ENCODE peak calls at places on chromosomes 5 and 9, in eight cellular contexts. One of them, this sample, is unnamed.

GRCh38 chr9:101387871-101388506 is 3.2 kb upstream of the BAAT start:
- DNase-seq in BE2C: peak; percentile 33
- DNase-seq in GM23338: peak; percentile 86
- DNase-seq in ovary: no peak
- DNase-seq in colonic mucosa: peak; percentile 26
- DNase-seq in heart right ventricle: no peak
- DNase-seq in endothelial cell of umbilical vein: peak; percentile 50
- DNase-seq in GM13977: no peak
- DNase-seq in this sample: no peak

GRCh38 chr5:27377626-27378025 is 339.2 kb upstream of the CDH9 start:
- DNase-seq in BE2C: no peak
- DNase-seq in endothelial cell of umbilical vein: no peak
- DNase-seq in GM23338: peak; percentile 18
- DNase-seq in heart right ventricle: no peak
- DNase-seq in colonic mucosa: no peak
- DNase-seq in ovary: no peak
- DNase-seq in GM13977: no peak
- DNase-seq in this sample: no peak

GRCh38 chr9:84478996-84479395 is 138.4 kb upstream of the SLC28A3 start:
- DNase-seq in GM13977: no peak
- DNase-seq in BE2C: no peak
- DNase-seq in heart right ventricle: no peak
- DNase-seq in endothelial cell of umbilical vein: no peak
- DNase-seq in colonic mucosa: no peak
- DNase-seq in GM23338: no peak
- DNase-seq in ovary: no peak
- DNase-seq in this sample: no peak

GRCh38 chr5:14488697-14489096 is 92.9 kb upstream of the OTULINL start:
- DNase-seq in GM13977: no peak
- DNase-seq in heart right ventricle: no peak
- DNase-seq in colonic mucosa: no peak
- DNase-seq in ovary: no peak
- DNase-seq in GM23338: peak; percentile 28
- DNase-seq in BE2C: no peak
- DNase-seq in endothelial cell of umbilical vein: no peak
- DNase-seq in this sample: no peak

GRCh38 chr5:124754206-124754927 is 7.9 kb upstream of the ZNF608 start:
- DNase-seq in endothelial cell of umbilical vein: no peak
- DNase-seq in GM23338: no peak
- DNase-seq in GM13977: no peak
- DNase-seq in BE2C: no peak
- DNase-seq in heart right ventricle: no peak
- DNase-seq in ovary: no peak
- DNase-seq in colonic mucosa: no peak
- DNase-seq in this sample: no peak

GRCh38 chr5:9197881-9198260 is 348.0 kb downstream of the SEMA5A start:
- DNase-seq in endothelial cell of umbilical vein: no peak
- DNase-seq in colonic mucosa: no peak
- DNase-seq in heart right ventricle: no peak
- DNase-seq in GM13977: peak; percentile 60
- DNase-seq in BE2C: no peak
- DNase-seq in GM23338: no peak
- DNase-seq in ovary: no peak
- DNase-seq in this sample: no peak

GRCh38 chr5:180286-180918 is 10.9 kb upstream of the LRRC14B start:
- DNase-seq in BE2C: no peak
- DNase-seq in heart right ventricle: no peak
- DNase-seq in GM23338: no peak
- DNase-seq in colonic mucosa: no peak
- DNase-seq in endothelial cell of umbilical vein: no peak
- DNase-seq in ovary: no peak
- DNase-seq in GM13977: no peak
- DNase-seq in this sample: no peak

GRCh38 chr9:87249029-87249428 is 248.6 kb upstream of the DAPK1 start:
- DNase-seq in GM13977: no peak
- DNase-seq in GM23338: no peak
- DNase-seq in colonic mucosa: no peak
- DNase-seq in ovary: no peak
- DNase-seq in heart right ventricle: no peak
- DNase-seq in BE2C: no peak
- DNase-seq in endothelial cell of umbilical vein: no peak
- DNase-seq in this sample: no peak

GRCh38 chr5:83026930-83027687 is 50.1 kb downstream of the TMEM167A start:
- DNase-seq in GM23338: peak; percentile 80
- DNase-seq in colonic mucosa: no peak
- DNase-seq in ovary: no peak
- DNase-seq in BE2C: no peak
- DNase-seq in heart right ventricle: no peak
- DNase-seq in endothelial cell of umbilical vein: peak; percentile 36
- DNase-seq in GM13977: peak; percentile 26
- DNase-seq in this sample: no peak

GRCh38 chr9:15176821-15177220 is 130.2 kb downstream of the TTC39B start:
- DNase-seq in ovary: no peak
- DNase-seq in GM13977: no peak
- DNase-seq in colonic mucosa: no peak
- DNase-seq in GM23338: no peak
- DNase-seq in heart right ventricle: no peak
- DNase-seq in BE2C: no peak
- DNase-seq in endothelial cell of umbilical vein: no peak
- DNase-seq in this sample: no peak

GRCh38 chr9:28050046-28050445 is 476.8 kb upstream of the C9orf72 start:
- DNase-seq in BE2C: no peak
- DNase-seq in GM23338: no peak
- DNase-seq in endothelial cell of umbilical vein: no peak
- DNase-seq in ovary: no peak
- DNase-seq in colonic mucosa: no peak
- DNase-seq in heart right ventricle: no peak
- DNase-seq in GM13977: no peak
- DNase-seq in this sample: no peak

GRCh38 chr5:56264417-56265025 is 31.4 kb upstream of the ANKRD55 start:
- DNase-seq in endothelial cell of umbilical vein: no peak
- DNase-seq in GM23338: peak; percentile 85
- DNase-seq in GM13977: no peak
- DNase-seq in heart right ventricle: no peak
- DNase-seq in BE2C: peak; percentile 56
- DNase-seq in colonic mucosa: no peak
- DNase-seq in ovary: no peak
- DNase-seq in this sample: no peak

GRCh38 chr5:132387649-132388117 is 18.2 kb downstream of the SLC22A5 start:
- DNase-seq in endothelial cell of umbilical vein: peak; percentile 96
- DNase-seq in colonic mucosa: peak; percentile 86
- DNase-seq in GM13977: no peak
- DNase-seq in BE2C: no peak
- DNase-seq in heart right ventricle: peak; percentile 29
- DNase-seq in GM23338: no peak
- DNase-seq in ovary: peak; percentile 81
- DNase-seq in this sample: peak; percentile 66

GRCh38 chr5:57033103-57033502 is 81.2 kb upstream of the MIER3 start:
- DNase-seq in endothelial cell of umbilical vein: no peak
- DNase-seq in heart right ventricle: no peak
- DNase-seq in ovary: no peak
- DNase-seq in BE2C: no peak
- DNase-seq in GM23338: no peak
- DNase-seq in GM13977: no peak
- DNase-seq in colonic mucosa: peak; percentile 88
- DNase-seq in this sample: no peak

GRCh38 chr5:141638771-141639170 is 2.0 kb downstream of the RELL2 start:
- DNase-seq in BE2C: no peak
- DNase-seq in endothelial cell of umbilical vein: no peak
- DNase-seq in GM13977: no peak
- DNase-seq in heart right ventricle: no peak
- DNase-seq in GM23338: no peak
- DNase-seq in colonic mucosa: no peak
- DNase-seq in ovary: no peak
- DNase-seq in this sample: no peak

GRCh38 chr5:141640698-141641097 is 3.9 kb downstream of the RELL2 start:
- DNase-seq in ovary: no peak
- DNase-seq in colonic mucosa: no peak
- DNase-seq in endothelial cell of umbilical vein: no peak
- DNase-seq in GM23338: no peak
- DNase-seq in GM13977: no peak
- DNase-seq in BE2C: no peak
- DNase-seq in heart right ventricle: no peak
- DNase-seq in this sample: peak; percentile 56

GRCh38 chr5:141640051-141640415 is 3.2 kb downstream of the RELL2 start:
- DNase-seq in colonic mucosa: no peak
- DNase-seq in GM23338: no peak
- DNase-seq in heart right ventricle: no peak
- DNase-seq in GM13977: no peak
- DNase-seq in endothelial cell of umbilical vein: no peak
- DNase-seq in BE2C: no peak
- DNase-seq in ovary: no peak
- DNase-seq in this sample: peak; percentile 54

GRCh38 chr5:141639357-141640050 is 2.7 kb downstream of the RELL2 start:
- DNase-seq in ovary: no peak
- DNase-seq in GM13977: no peak
- DNase-seq in heart right ventricle: no peak
- DNase-seq in endothelial cell of umbilical vein: no peak
- DNase-seq in BE2C: no peak
- DNase-seq in colonic mucosa: no peak
- DNase-seq in GM23338: no peak
- DNase-seq in this sample: peak; percentile 54

DNA sequence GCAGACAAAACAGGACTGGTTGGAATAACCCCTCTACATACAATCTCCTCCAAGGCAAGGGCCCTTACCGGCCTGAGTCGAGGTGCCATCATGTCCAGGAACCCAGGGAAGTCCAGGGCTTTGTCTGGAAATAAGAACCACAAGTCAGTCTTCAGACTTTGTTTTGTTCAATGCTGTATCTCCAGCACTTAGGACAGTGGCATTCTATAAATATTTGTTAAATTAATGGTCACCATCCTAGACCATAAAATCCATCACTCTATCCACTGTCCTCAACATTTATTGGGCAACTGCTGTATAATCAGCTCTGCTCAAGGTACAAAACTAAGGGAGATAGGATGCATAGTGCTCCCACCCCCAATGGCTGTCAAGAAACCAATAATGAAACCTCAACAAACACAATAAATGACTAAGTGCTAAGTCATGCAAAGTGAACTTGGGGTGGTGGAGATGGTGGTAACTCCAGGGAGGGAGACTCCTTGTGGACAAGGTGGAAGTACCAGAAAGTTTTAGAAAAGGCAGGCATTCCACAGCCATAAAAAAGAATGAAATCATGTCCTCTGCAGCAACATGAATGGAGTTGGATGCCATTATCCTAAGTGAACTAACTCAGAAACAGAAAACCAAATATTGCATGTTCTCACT is 5.0 kb downstream of the RELL2 start:
- DNase-seq in GM13977: peak; percentile 72
- DNase-seq in endothelial cell of umbilical vein: peak; percentile 54
- DNase-seq in ovary: no peak
- DNase-seq in GM23338: peak; percentile 40
- DNase-seq in heart right ventricle: no peak
- DNase-seq in colonic mucosa: no peak
- DNase-seq in BE2C: no peak
- DNase-seq in this sample: no peak
- TF ChIP-seq CTCF in GM13977: no peak
- TF ChIP-seq CTCF in endothelial cell of umbilical vein: peak; percentile 36
- TF ChIP-seq CTCF in ovary: no peak
- TF ChIP-seq CTCF in GM23338: peak; percentile 36
- TF ChIP-seq CTCF in heart right ventricle: no peak
- TF ChIP-seq CTCF in colonic mucosa: no peak
- TF ChIP-seq CTCF in BE2C: peak; percentile 9
- TF ChIP-seq CTCF in this sample: peak; percentile 18

DNA sequence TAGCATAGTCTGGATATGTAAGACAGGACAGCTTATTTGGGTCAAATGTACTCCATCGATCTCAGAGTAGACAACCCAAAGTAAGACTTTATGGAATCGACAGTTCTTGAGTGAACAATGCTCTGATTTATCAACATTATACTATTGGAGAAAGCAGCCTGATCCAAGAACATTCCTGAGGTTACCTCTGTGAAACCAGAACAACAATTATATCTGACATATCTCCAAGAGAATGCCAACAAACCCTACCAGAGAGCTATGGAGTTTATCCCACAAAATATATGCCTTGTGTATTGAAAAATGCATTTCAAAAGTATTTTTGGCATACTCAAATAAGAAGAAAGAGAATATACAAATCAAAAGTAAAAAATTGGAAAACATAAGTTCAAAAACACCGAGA is 1985.9 kb downstream of the EFNA5 start:
- DNase-seq in GM13977: no peak
- DNase-seq in endothelial cell of umbilical vein: no peak
- DNase-seq in GM23338: no peak
- DNase-seq in ovary: no peak
- DNase-seq in colonic mucosa: no peak
- DNase-seq in BE2C: no peak
- DNase-seq in heart right ventricle: no peak
- DNase-seq in this sample: no peak
- TF ChIP-seq CTCF in GM13977: no peak
- TF ChIP-seq CTCF in endothelial cell of umbilical vein: no peak
- TF ChIP-seq CTCF in GM23338: no peak
- TF ChIP-seq CTCF in ovary: no peak
- TF ChIP-seq CTCF in colonic mucosa: no peak
- TF ChIP-seq CTCF in BE2C: no peak
- TF ChIP-seq CTCF in heart right ventricle: no peak
- TF ChIP-seq CTCF in this sample: no peak

GRCh38 chr9:89880161-89880560 is 275.3 kb downstream of the GADD45G start:
- DNase-seq in GM23338: no peak
- DNase-seq in heart right ventricle: no peak
- DNase-seq in GM13977: no peak
- DNase-seq in colonic mucosa: peak; percentile 15
- DNase-seq in BE2C: no peak
- DNase-seq in ovary: peak; percentile 13
- DNase-seq in endothelial cell of umbilical vein: no peak
- DNase-seq in this sample: peak; percentile 50
- TF ChIP-seq CTCF in GM23338: no peak
- TF ChIP-seq CTCF in heart right ventricle: no peak
- TF ChIP-seq CTCF in GM13977: no peak
- TF ChIP-seq CTCF in colonic mucosa: no peak
- TF ChIP-seq CTCF in BE2C: no peak
- TF ChIP-seq CTCF in ovary: no peak
- TF ChIP-seq CTCF in endothelial cell of umbilical vein: no peak
- TF ChIP-seq CTCF in this sample: no peak

GRCh38 chr5:74266132-74266531 is 374.4 kb downstream of the ENC1 start:
- DNase-seq in ovary: no peak
- DNase-seq in colonic mucosa: no peak
- DNase-seq in BE2C: no peak
- DNase-seq in GM23338: no peak
- DNase-seq in heart right ventricle: no peak
- DNase-seq in GM13977: no peak
- DNase-seq in endothelial cell of umbilical vein: no peak
- DNase-seq in this sample: no peak

GRCh38 chr5:74266836-74267235 is 373.7 kb downstream of the ENC1 start:
- DNase-seq in colonic mucosa: no peak
- DNase-seq in GM13977: no peak
- DNase-seq in heart right ventricle: no peak
- DNase-seq in GM23338: no peak
- DNase-seq in endothelial cell of umbilical vein: no peak
- DNase-seq in ovary: no peak
- DNase-seq in BE2C: no peak
- DNase-seq in this sample: no peak

GRCh38 chr5:74259572-74259971 is 381.0 kb downstream of the ENC1 start:
- DNase-seq in GM23338: peak; percentile 39
- DNase-seq in BE2C: no peak
- DNase-seq in endothelial cell of umbilical vein: no peak
- DNase-seq in colonic mucosa: no peak
- DNase-seq in GM13977: no peak
- DNase-seq in ovary: no peak
- DNase-seq in heart right ventricle: no peak
- DNase-seq in this sample: no peak

GRCh38 chr5:74261906-74262305 is 378.6 kb downstream of the ENC1 start:
- DNase-seq in GM23338: no peak
- DNase-seq in heart right ventricle: no peak
- DNase-seq in BE2C: no peak
- DNase-seq in endothelial cell of umbilical vein: no peak
- DNase-seq in colonic mucosa: no peak
- DNase-seq in ovary: no peak
- DNase-seq in GM13977: no peak
- DNase-seq in this sample: no peak

GRCh38 chr5:74262810-74263209 is 377.7 kb downstream of the ENC1 start:
- DNase-seq in colonic mucosa: no peak
- DNase-seq in endothelial cell of umbilical vein: no peak
- DNase-seq in BE2C: no peak
- DNase-seq in heart right ventricle: no peak
- DNase-seq in ovary: no peak
- DNase-seq in GM13977: no peak
- DNase-seq in GM23338: no peak
- DNase-seq in this sample: no peak
- TF ChIP-seq CTCF in colonic mucosa: no peak
- TF ChIP-seq CTCF in endothelial cell of umbilical vein: no peak
- TF ChIP-seq CTCF in BE2C: no peak
- TF ChIP-seq CTCF in heart right ventricle: no peak
- TF ChIP-seq CTCF in ovary: no peak
- TF ChIP-seq CTCF in GM13977: no peak
- TF ChIP-seq CTCF in GM23338: no peak
- TF ChIP-seq CTCF in this sample: no peak